ENCODE peak calls at places on chromosomes 5 and 9, in ten cellular contexts. One of them, this sample, is unnamed.

GRCh38 chr5:35354751-35355150 is 124.5 kb upstream of the PRLR start:
- DNase-seq in stomach: no peak
- DNase-seq in transverse colon: no peak
- DNase-seq in K562: no peak
- DNase-seq in SK-N-SH: no peak
- DNase-seq in GM23338: no peak
- DNase-seq in HepG2: no peak
- DNase-seq in suprapubic skin: no peak
- DNase-seq in spleen: no peak
- DNase-seq in breast epithelium: no peak
- DNase-seq in this sample: no peak

GRCh38 chr9:120531683-120532300 is 48.2 kb downstream of the CDK5RAP2 start:
- DNase-seq in stomach: no peak
- DNase-seq in transverse colon: peak; percentile 14
- DNase-seq in K562: no peak
- DNase-seq in SK-N-SH: peak; percentile 42
- DNase-seq in GM23338: peak; percentile 72
- DNase-seq in HepG2: peak; percentile 25
- DNase-seq in suprapubic skin: no peak
- DNase-seq in spleen: no peak
- DNase-seq in breast epithelium: no peak
- DNase-seq in this sample: no peak

GRCh38 chr9:105173306-105173705 is 71.1 kb upstream of the SLC44A1 start:
- DNase-seq in stomach: no peak
- DNase-seq in transverse colon: no peak
- DNase-seq in K562: no peak
- DNase-seq in SK-N-SH: no peak
- DNase-seq in GM23338: peak; percentile 69
- DNase-seq in HepG2: no peak
- DNase-seq in suprapubic skin: no peak
- DNase-seq in spleen: no peak
- DNase-seq in breast epithelium: no peak
- DNase-seq in this sample: no peak

GRCh38 chr9:89374176-89374575 is 55.9 kb downstream of the SECISBP2 start:
- DNase-seq in stomach: no peak
- DNase-seq in transverse colon: no peak
- DNase-seq in K562: no peak
- DNase-seq in SK-N-SH: no peak
- DNase-seq in GM23338: no peak
- DNase-seq in HepG2: no peak
- DNase-seq in suprapubic skin: no peak
- DNase-seq in spleen: no peak
- DNase-seq in breast epithelium: no peak
- DNase-seq in this sample: no peak

GRCh38 chr5:134138416-134139376 is 24.2 kb downstream of the TCF7 start:
- DNase-seq in stomach: peak; percentile 22
- DNase-seq in transverse colon: no peak
- DNase-seq in K562: no peak
- DNase-seq in SK-N-SH: no peak
- DNase-seq in GM23338: no peak
- DNase-seq in HepG2: no peak
- DNase-seq in suprapubic skin: peak; percentile 41
- DNase-seq in spleen: peak; percentile 63
- DNase-seq in breast epithelium: peak; percentile 43
- DNase-seq in this sample: peak; percentile 57

GRCh38 chr5:110177729-110178128 is 488.0 kb downstream of the MAN2A1 start:
- DNase-seq in stomach: no peak
- DNase-seq in transverse colon: no peak
- DNase-seq in K562: no peak
- DNase-seq in SK-N-SH: no peak
- DNase-seq in GM23338: no peak
- DNase-seq in HepG2: no peak
- DNase-seq in suprapubic skin: no peak
- DNase-seq in spleen: no peak
- DNase-seq in breast epithelium: no peak
- DNase-seq in this sample: no peak

GRCh38 chr9:14529629-14530028 is 163.6 kb downstream of the ZDHHC21 start:
- DNase-seq in stomach: no peak
- DNase-seq in transverse colon: no peak
- DNase-seq in K562: no peak
- DNase-seq in SK-N-SH: no peak
- DNase-seq in GM23338: no peak
- DNase-seq in HepG2: no peak
- DNase-seq in suprapubic skin: no peak
- DNase-seq in spleen: no peak
- DNase-seq in breast epithelium: no peak
- DNase-seq in this sample: no peak

GRCh38 chr5:131171276-131171815 is 602 bp downstream of the LYRM7 start:
- DNase-seq in stomach: no peak
- DNase-seq in transverse colon: peak; percentile 51
- DNase-seq in K562: no peak
- DNase-seq in SK-N-SH: no peak
- DNase-seq in GM23338: peak; percentile 41
- DNase-seq in HepG2: peak; percentile 27
- DNase-seq in suprapubic skin: no peak
- DNase-seq in spleen: no peak
- DNase-seq in breast epithelium: no peak
- DNase-seq in this sample: no peak

GRCh38 chr5:167814828-167815227 is 476.6 kb upstream of the WWC1 start:
- DNase-seq in stomach: no peak
- DNase-seq in transverse colon: no peak
- DNase-seq in K562: no peak
- DNase-seq in SK-N-SH: no peak
- DNase-seq in GM23338: peak; percentile 87
- DNase-seq in HepG2: no peak
- DNase-seq in suprapubic skin: no peak
- DNase-seq in spleen: no peak
- DNase-seq in breast epithelium: no peak
- DNase-seq in this sample: no peak

GRCh38 chr5:116135344-116135743 is 50.5 kb downstream of the COMMD10 start:
- DNase-seq in stomach: no peak
- DNase-seq in transverse colon: no peak
- DNase-seq in K562: no peak
- DNase-seq in SK-N-SH: no peak
- DNase-seq in GM23338: no peak
- DNase-seq in HepG2: no peak
- DNase-seq in suprapubic skin: no peak
- DNase-seq in spleen: no peak
- DNase-seq in breast epithelium: no peak
- DNase-seq in this sample: no peak

GRCh38 chr9:121567142-121568100 is 67.8 kb upstream of the GGTA1 start:
- DNase-seq in stomach: no peak
- DNase-seq in transverse colon: no peak
- DNase-seq in K562: no peak
- DNase-seq in SK-N-SH: peak; percentile 85
- DNase-seq in GM23338: peak; percentile 20
- DNase-seq in HepG2: no peak
- DNase-seq in suprapubic skin: no peak
- DNase-seq in spleen: no peak
- DNase-seq in breast epithelium: no peak
- DNase-seq in this sample: peak; percentile 77

GRCh38 chr9:29212590-29213373 is 1639.5 kb upstream of the C9orf72 start:
- DNase-seq in stomach: peak; percentile 50
- DNase-seq in transverse colon: no peak
- DNase-seq in K562: no peak
- DNase-seq in SK-N-SH: peak; percentile 69
- DNase-seq in GM23338: peak; percentile 65
- DNase-seq in HepG2: no peak
- DNase-seq in suprapubic skin: no peak
- DNase-seq in spleen: no peak
- DNase-seq in breast epithelium: no peak
- DNase-seq in this sample: no peak

GRCh38 chr9:101486693-101487442 is 46.8 kb upstream of the RNF20 start:
- DNase-seq in stomach: peak; percentile 70
- DNase-seq in transverse colon: peak; percentile 68
- DNase-seq in K562: peak; percentile 18
- DNase-seq in SK-N-SH: peak; percentile 86
- DNase-seq in GM23338: peak; percentile 93
- DNase-seq in HepG2: no peak
- DNase-seq in suprapubic skin: peak; percentile 72
- DNase-seq in spleen: peak; percentile 74
- DNase-seq in breast epithelium: no peak
- DNase-seq in this sample: peak; percentile 67
- TF ChIP-seq POLR2AphosphoS5 in stomach: peak; percentile 59
- TF ChIP-seq POLR2AphosphoS5 in transverse colon: peak; percentile 50
- TF ChIP-seq POLR2AphosphoS5 in K562: no peak
- TF ChIP-seq POLR2AphosphoS5 in SK-N-SH: no peak
- TF ChIP-seq POLR2AphosphoS5 in GM23338: peak; percentile 76
- TF ChIP-seq POLR2AphosphoS5 in HepG2: no peak
- TF ChIP-seq POLR2AphosphoS5 in suprapubic skin: no peak
- TF ChIP-seq POLR2AphosphoS5 in spleen: peak; percentile 27
- TF ChIP-seq POLR2AphosphoS5 in breast epithelium: no peak
- TF ChIP-seq POLR2AphosphoS5 in this sample: peak; percentile 45

DNA sequence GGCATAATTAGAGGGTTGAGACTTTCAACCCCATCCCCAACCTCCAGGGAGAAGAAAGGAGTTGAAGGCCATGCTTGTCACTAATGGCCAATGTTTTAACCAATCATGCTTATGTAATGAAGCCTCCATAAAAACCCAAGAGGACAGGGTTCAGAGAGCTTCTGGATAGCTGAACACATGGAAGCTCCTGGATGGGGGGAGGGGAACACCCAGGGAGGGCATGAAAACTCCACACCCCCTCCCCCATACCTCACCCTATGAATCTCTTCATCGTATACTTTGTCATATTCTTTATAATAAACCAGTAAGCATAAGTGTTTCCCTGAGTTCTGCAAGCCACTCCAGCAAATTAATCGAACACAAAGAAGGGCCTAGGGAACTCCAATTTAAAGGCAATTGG is 81.7 kb downstream of the ALDH7A1 start:
- DNase-seq in stomach: no peak
- DNase-seq in transverse colon: no peak
- DNase-seq in K562: no peak
- DNase-seq in SK-N-SH: no peak
- DNase-seq in GM23338: no peak
- DNase-seq in HepG2: no peak
- DNase-seq in suprapubic skin: no peak
- DNase-seq in spleen: no peak
- DNase-seq in breast epithelium: no peak
- DNase-seq in this sample: no peak
- H3K36me3 ChIP-seq in stomach: no peaks in the 10 kb centered on the region
- H3K36me3 ChIP-seq in transverse colon: no peaks in the 10 kb centered on the region
- H3K36me3 ChIP-seq in K562: no peaks in the 10 kb centered on the region
- H3K36me3 ChIP-seq in SK-N-SH: no peaks in the 10 kb centered on the region
- H3K36me3 ChIP-seq in GM23338: no peaks in the 10 kb centered on the region
- H3K36me3 ChIP-seq in HepG2: no peaks in the 10 kb centered on the region
- H3K36me3 ChIP-seq in suprapubic skin: no peaks in the 10 kb centered on the region
- H3K36me3 ChIP-seq in spleen: no peaks in the 10 kb centered on the region
- H3K36me3 ChIP-seq in breast epithelium: no peaks in the 10 kb centered on the region
- H3K36me3 ChIP-seq in this sample: no peaks in the 10 kb centered on the region

DNA sequence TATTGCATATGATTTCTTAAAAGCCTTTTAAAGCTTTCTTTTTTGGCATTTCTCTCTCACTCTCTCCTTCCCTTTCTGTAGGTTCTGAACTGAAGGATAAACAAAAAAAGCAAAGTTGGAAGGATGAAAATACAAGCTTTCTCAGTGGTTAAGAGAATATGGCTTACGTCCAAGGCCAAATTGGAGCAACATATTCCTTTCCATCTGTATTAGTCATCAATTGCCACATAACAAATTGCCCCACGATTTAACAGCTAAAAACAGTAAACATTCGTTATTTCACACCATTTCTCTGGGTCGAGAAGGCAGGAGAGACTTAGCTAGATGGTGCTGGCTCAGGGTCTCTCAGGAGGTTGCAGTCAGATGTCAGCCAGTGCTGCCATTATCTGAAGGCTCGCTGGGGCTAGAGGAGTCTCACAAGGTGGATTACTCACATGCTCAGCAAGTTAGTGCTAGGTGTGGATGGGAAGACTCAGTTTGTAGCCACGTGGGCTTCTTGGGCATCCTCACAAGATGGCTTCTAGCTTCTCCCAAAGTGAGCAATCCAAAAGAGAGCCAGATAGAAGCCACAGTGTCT is 2.0 kb upstream of the ROR2 start:
- DNase-seq in stomach: no peak
- DNase-seq in transverse colon: no peak
- DNase-seq in K562: no peak
- DNase-seq in SK-N-SH: no peak
- DNase-seq in GM23338: no peak
- DNase-seq in HepG2: no peak
- DNase-seq in suprapubic skin: no peak
- DNase-seq in spleen: no peak
- DNase-seq in breast epithelium: no peak
- DNase-seq in this sample: no peak
- TF ChIP-seq POLR2AphosphoS5 in stomach: no peak
- TF ChIP-seq POLR2AphosphoS5 in transverse colon: no peak
- TF ChIP-seq POLR2AphosphoS5 in K562: no peak
- TF ChIP-seq POLR2AphosphoS5 in SK-N-SH: no peak
- TF ChIP-seq POLR2AphosphoS5 in GM23338: no peak
- TF ChIP-seq POLR2AphosphoS5 in HepG2: no peak
- TF ChIP-seq POLR2AphosphoS5 in suprapubic skin: no peak
- TF ChIP-seq POLR2AphosphoS5 in spleen: no peak
- TF ChIP-seq POLR2AphosphoS5 in breast epithelium: no peak
- TF ChIP-seq POLR2AphosphoS5 in this sample: no peak

GRCh38 chr5:151038292-151038745 is 17.9 kb downstream of the GPX3 start:
- DNase-seq in stomach: no peak
- DNase-seq in transverse colon: no peak
- DNase-seq in K562: no peak
- DNase-seq in SK-N-SH: no peak
- DNase-seq in GM23338: no peak
- DNase-seq in HepG2: no peak
- DNase-seq in suprapubic skin: no peak
- DNase-seq in spleen: peak; percentile 54
- DNase-seq in breast epithelium: no peak
- DNase-seq in this sample: no peak

GRCh38 chr5:151040211-151040747 is 19.9 kb downstream of the GPX3 start:
- DNase-seq in stomach: no peak
- DNase-seq in transverse colon: no peak
- DNase-seq in K562: no peak
- DNase-seq in SK-N-SH: no peak
- DNase-seq in GM23338: no peak
- DNase-seq in HepG2: peak; percentile 78
- DNase-seq in suprapubic skin: no peak
- DNase-seq in spleen: peak; percentile 38
- DNase-seq in breast epithelium: no peak
- DNase-seq in this sample: no peak

GRCh38 chr5:151038801-151039238 is 18.4 kb downstream of the GPX3 start:
- DNase-seq in stomach: no peak
- DNase-seq in transverse colon: no peak
- DNase-seq in K562: no peak
- DNase-seq in SK-N-SH: no peak
- DNase-seq in GM23338: no peak
- DNase-seq in HepG2: no peak
- DNase-seq in suprapubic skin: no peak
- DNase-seq in spleen: peak; percentile 62
- DNase-seq in breast epithelium: no peak
- DNase-seq in this sample: no peak

GRCh38 chr5:151037561-151038291 is 17.3 kb downstream of the GPX3 start:
- DNase-seq in stomach: no peak
- DNase-seq in transverse colon: no peak
- DNase-seq in K562: no peak
- DNase-seq in SK-N-SH: no peak
- DNase-seq in GM23338: no peak
- DNase-seq in HepG2: peak; percentile 31
- DNase-seq in suprapubic skin: no peak
- DNase-seq in spleen: peak; percentile 39
- DNase-seq in breast epithelium: no peak
- DNase-seq in this sample: peak; percentile 81

DNA sequence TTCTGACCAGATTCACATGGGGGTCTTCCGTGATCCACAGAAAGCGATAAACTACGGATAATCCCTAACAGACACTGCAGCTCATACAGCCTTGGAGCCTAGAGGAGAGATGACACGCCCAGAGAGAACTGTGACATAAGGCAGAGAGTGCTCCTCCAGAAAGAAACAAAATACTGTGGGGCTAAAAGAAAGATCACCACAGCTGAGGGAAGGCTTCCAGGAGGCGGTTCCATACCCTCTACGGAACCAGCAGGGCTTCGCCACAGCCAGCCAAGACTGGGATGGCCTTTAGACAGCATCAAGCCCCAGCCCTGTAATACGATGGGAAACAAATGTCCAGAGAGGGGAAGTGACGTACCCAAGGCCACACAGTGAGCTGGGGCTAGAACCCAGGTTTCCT is 19.3 kb downstream of the GPX3 start:
- DNase-seq in stomach: no peak
- DNase-seq in transverse colon: no peak
- DNase-seq in K562: no peak
- DNase-seq in SK-N-SH: no peak
- DNase-seq in GM23338: no peak
- DNase-seq in HepG2: no peak
- DNase-seq in suprapubic skin: no peak
- DNase-seq in spleen: peak; percentile 43
- DNase-seq in breast epithelium: no peak
- DNase-seq in this sample: no peak
- H3K36me3 ChIP-seq in stomach: peaks cover 68% of the 10 kb centered on the region
- H3K36me3 ChIP-seq in transverse colon: peaks cover 83% of the 10 kb centered on the region
- H3K36me3 ChIP-seq in K562: peaks cover 83% of the 10 kb centered on the region
- H3K36me3 ChIP-seq in SK-N-SH: peaks cover 33% of the 10 kb centered on the region
- H3K36me3 ChIP-seq in GM23338: peaks cover 6% of the 10 kb centered on the region
- H3K36me3 ChIP-seq in HepG2: peaks cover 84% of the 10 kb centered on the region
- H3K36me3 ChIP-seq in suprapubic skin: peaks cover 96% of the 10 kb centered on the region
- H3K36me3 ChIP-seq in spleen: peaks cover 100% of the 10 kb centered on the region
- H3K36me3 ChIP-seq in breast epithelium: peaks cover 8% of the 10 kb centered on the region
- H3K36me3 ChIP-seq in this sample: peaks cover 41% of the 10 kb centered on the region

This sample was measured in sigmoid colon.